ENCODE peak calls at places on chromosomes 5 and 9, in six cellular contexts. One of them, this sample, is unnamed.

GRCh38 chr5:19233573-19233972 is 754.4 kb downstream of the CDH18 start:
- DNase-seq in activated CD4-positive, alpha-beta T cell treated with anti-CD3 and anti-CD28 coated beads, Interleukin-2, amount 10 ng/mL, durations not matched to agents 7 days and 5 days: no peak
- DNase-seq in effector CD8-positive, alpha-beta T cell: no peak
- DNase-seq in anterior cingulate cortex: no peak
- DNase-seq in LHCN-M2: no peak
- DNase-seq in EL: no peak
- DNase-seq in this sample: no peak

GRCh38 chr5:84274585-84275468 is 109.9 kb downstream of the EDIL3 start:
- DNase-seq in activated CD4-positive, alpha-beta T cell treated with anti-CD3 and anti-CD28 coated beads, Interleukin-2, amount 10 ng/mL, durations not matched to agents 7 days and 5 days: no peak
- DNase-seq in anterior cingulate cortex: peak; percentile 11
- DNase-seq in effector CD8-positive, alpha-beta T cell: no peak
- DNase-seq in LHCN-M2: peak; percentile 59
- DNase-seq in EL: peak; percentile 8
- DNase-seq in this sample: peak; percentile 55

GRCh38 chr5:157994271-157994691 is 135.3 kb upstream of the CLINT1 start:
- DNase-seq in EL: no peak
- DNase-seq in activated CD4-positive, alpha-beta T cell treated with anti-CD3 and anti-CD28 coated beads, Interleukin-2, amount 10 ng/mL, durations not matched to agents 7 days and 5 days: peak; percentile 63
- DNase-seq in anterior cingulate cortex: no peak
- DNase-seq in effector CD8-positive, alpha-beta T cell: no peak
- DNase-seq in LHCN-M2: peak; percentile 11
- DNase-seq in this sample: no peak

GRCh38 chr9:36950389-36950788 is 83.7 kb downstream of the PAX5 start:
- DNase-seq in LHCN-M2: no peak
- DNase-seq in activated CD4-positive, alpha-beta T cell treated with anti-CD3 and anti-CD28 coated beads, Interleukin-2, amount 10 ng/mL, durations not matched to agents 7 days and 5 days: no peak
- DNase-seq in effector CD8-positive, alpha-beta T cell: no peak
- DNase-seq in anterior cingulate cortex: no peak
- DNase-seq in EL: no peak
- DNase-seq in this sample: no peak

GRCh38 chr5:154313360-154314017 is 123.0 kb downstream of the GALNT10 start:
- DNase-seq in EL: no peak
- DNase-seq in anterior cingulate cortex: no peak
- DNase-seq in effector CD8-positive, alpha-beta T cell: no peak
- DNase-seq in LHCN-M2: no peak
- DNase-seq in activated CD4-positive, alpha-beta T cell treated with anti-CD3 and anti-CD28 coated beads, Interleukin-2, amount 10 ng/mL, durations not matched to agents 7 days and 5 days: no peak
- DNase-seq in this sample: no peak

GRCh38 chr5:60185230-60186104 is 291.9 kb upstream of the PDE4D start:
- DNase-seq in anterior cingulate cortex: no peak
- DNase-seq in effector CD8-positive, alpha-beta T cell: no peak
- DNase-seq in activated CD4-positive, alpha-beta T cell treated with anti-CD3 and anti-CD28 coated beads, Interleukin-2, amount 10 ng/mL, durations not matched to agents 7 days and 5 days: no peak
- DNase-seq in EL: peak; percentile 4
- DNase-seq in LHCN-M2: no peak
- DNase-seq in this sample: no peak

GRCh38 chr9:85200726-85201402 is 531.3 kb downstream of the NTRK2 start:
- DNase-seq in effector CD8-positive, alpha-beta T cell: no peak
- DNase-seq in activated CD4-positive, alpha-beta T cell treated with anti-CD3 and anti-CD28 coated beads, Interleukin-2, amount 10 ng/mL, durations not matched to agents 7 days and 5 days: no peak
- DNase-seq in anterior cingulate cortex: no peak
- DNase-seq in EL: peak; percentile 68
- DNase-seq in LHCN-M2: no peak
- DNase-seq in this sample: no peak

GRCh38 chr5:141963706-141964105 is 5.2 kb upstream of the RNF14 start:
- DNase-seq in anterior cingulate cortex: no peak
- DNase-seq in EL: no peak
- DNase-seq in activated CD4-positive, alpha-beta T cell treated with anti-CD3 and anti-CD28 coated beads, Interleukin-2, amount 10 ng/mL, durations not matched to agents 7 days and 5 days: no peak
- DNase-seq in LHCN-M2: peak; percentile 85
- DNase-seq in effector CD8-positive, alpha-beta T cell: no peak
- DNase-seq in this sample: peak; percentile 78

GRCh38 chr5:108141676-108142075 is 240.2 kb downstream of the FBXL17 start:
- DNase-seq in EL: no peak
- DNase-seq in anterior cingulate cortex: no peak
- DNase-seq in activated CD4-positive, alpha-beta T cell treated with anti-CD3 and anti-CD28 coated beads, Interleukin-2, amount 10 ng/mL, durations not matched to agents 7 days and 5 days: no peak
- DNase-seq in LHCN-M2: no peak
- DNase-seq in effector CD8-positive, alpha-beta T cell: no peak
- DNase-seq in this sample: no peak

GRCh38 chr5:150211156-150212030 is 21.5 kb downstream of the SLC6A7 start:
- DNase-seq in effector CD8-positive, alpha-beta T cell: no peak
- DNase-seq in activated CD4-positive, alpha-beta T cell treated with anti-CD3 and anti-CD28 coated beads, Interleukin-2, amount 10 ng/mL, durations not matched to agents 7 days and 5 days: no peak
- DNase-seq in LHCN-M2: no peak
- DNase-seq in EL: no peak
- DNase-seq in anterior cingulate cortex: no peak
- DNase-seq in this sample: no peak

GRCh38 chr5:172901788-172902496 is 57.3 kb upstream of the RPL26L1 start:
- DNase-seq in effector CD8-positive, alpha-beta T cell: no peak
- DNase-seq in activated CD4-positive, alpha-beta T cell treated with anti-CD3 and anti-CD28 coated beads, Interleukin-2, amount 10 ng/mL, durations not matched to agents 7 days and 5 days: no peak
- DNase-seq in EL: peak; percentile 91
- DNase-seq in LHCN-M2: no peak
- DNase-seq in anterior cingulate cortex: no peak
- DNase-seq in this sample: peak; percentile 28

GRCh38 chr5:22465177-22465576 is 388.0 kb downstream of the CDH12 start:
- DNase-seq in anterior cingulate cortex: no peak
- DNase-seq in EL: no peak
- DNase-seq in LHCN-M2: no peak
- DNase-seq in effector CD8-positive, alpha-beta T cell: no peak
- DNase-seq in activated CD4-positive, alpha-beta T cell treated with anti-CD3 and anti-CD28 coated beads, Interleukin-2, amount 10 ng/mL, durations not matched to agents 7 days and 5 days: no peak
- DNase-seq in this sample: no peak

GRCh38 chr5:54758038-54758437 is 227.4 kb downstream of the ESM1 start:
- DNase-seq in EL: peak; percentile 81
- DNase-seq in anterior cingulate cortex: no peak
- DNase-seq in effector CD8-positive, alpha-beta T cell: no peak
- DNase-seq in activated CD4-positive, alpha-beta T cell treated with anti-CD3 and anti-CD28 coated beads, Interleukin-2, amount 10 ng/mL, durations not matched to agents 7 days and 5 days: no peak
- DNase-seq in LHCN-M2: no peak
- DNase-seq in this sample: no peak

GRCh38 chr9:91815896-91816295 is 134.1 kb downstream of the ROR2 start:
- DNase-seq in LHCN-M2: no peak
- DNase-seq in EL: no peak
- DNase-seq in effector CD8-positive, alpha-beta T cell: no peak
- DNase-seq in activated CD4-positive, alpha-beta T cell treated with anti-CD3 and anti-CD28 coated beads, Interleukin-2, amount 10 ng/mL, durations not matched to agents 7 days and 5 days: no peak
- DNase-seq in anterior cingulate cortex: no peak
- DNase-seq in this sample: no peak

GRCh38 chr5:121987685-121988073 is 25.9 kb downstream of the SRFBP1 start:
- DNase-seq in activated CD4-positive, alpha-beta T cell treated with anti-CD3 and anti-CD28 coated beads, Interleukin-2, amount 10 ng/mL, durations not matched to agents 7 days and 5 days: no peak
- DNase-seq in EL: no peak
- DNase-seq in LHCN-M2: peak; percentile 18
- DNase-seq in effector CD8-positive, alpha-beta T cell: no peak
- DNase-seq in anterior cingulate cortex: no peak
- DNase-seq in this sample: no peak

GRCh38 chr9:4617752-4618151 is 44.3 kb upstream of the PLPP6 start:
- DNase-seq in effector CD8-positive, alpha-beta T cell: no peak
- DNase-seq in LHCN-M2: no peak
- DNase-seq in anterior cingulate cortex: no peak
- DNase-seq in EL: no peak
- DNase-seq in activated CD4-positive, alpha-beta T cell treated with anti-CD3 and anti-CD28 coated beads, Interleukin-2, amount 10 ng/mL, durations not matched to agents 7 days and 5 days: no peak
- DNase-seq in this sample: no peak

GRCh38 chr9:132324425-132324824 is 30.4 kb downstream of the SETX start:
- DNase-seq in activated CD4-positive, alpha-beta T cell treated with anti-CD3 and anti-CD28 coated beads, Interleukin-2, amount 10 ng/mL, durations not matched to agents 7 days and 5 days: no peak
- DNase-seq in EL: no peak
- DNase-seq in anterior cingulate cortex: no peak
- DNase-seq in effector CD8-positive, alpha-beta T cell: no peak
- DNase-seq in LHCN-M2: no peak
- DNase-seq in this sample: no peak

GRCh38 chr5:134561871-134562296 is 36.4 kb downstream of the JADE2 start:
- DNase-seq in activated CD4-positive, alpha-beta T cell treated with anti-CD3 and anti-CD28 coated beads, Interleukin-2, amount 10 ng/mL, durations not matched to agents 7 days and 5 days: no peak
- DNase-seq in EL: peak; percentile 79
- DNase-seq in anterior cingulate cortex: no peak
- DNase-seq in LHCN-M2: peak; percentile 86
- DNase-seq in effector CD8-positive, alpha-beta T cell: no peak
- DNase-seq in this sample: peak; percentile 44

This sample was measured in SJCRH30.